ENCODE peak calls at places on chromosomes 13 and 19, in seven cellular contexts. P is GM10248; I is activated CD8-positive, alpha-beta memory T cell treated with anti-CD3 and anti-CD28 coated beads, Interleukin-2, amount 50 U/mL, for 48 hours; O is upper lobe of right lung; V is CD4-positive, alpha-beta memory T cell; R is iris pigment epithelial cell; N is cardiac muscle cell. W is an unnamed sample.
A peak's percentile ranks its signal among the peaks of the same experiment; 100 is the strongest.

GRCh38 chr13:28582225-28582891 is 76.6 kb upstream of the POMP start:
- DNase-seq in P (peak; percentile 43), I (no peak), O (no peak), V (no peak), R (peak; percentile 39), N (peak; percentile 15), W (peak; percentile 32)

GRCh38 chr19:55599468-55600335 is at the start of the genes FIZ1 and ZNF524:
- DNase-seq in P (peak; percentile 87), I (peak; percentile 96), O (peak; percentile 97), V (peak; percentile 96), R (peak; percentile 99), N (peak; percentile 100), W (peak; percentile 94)

GRCh38 chr13:37403776-37404497 is 194.6 kb downstream of the POSTN start:
- DNase-seq in P (no peak), I (no peak), O (no peak), V (no peak), R (peak; percentile 95), N (peak; percentile 81), W (no peak)

GRCh38 chr13:62747629-62748028 is 1332.0 kb upstream of the PCDH20 start:
- DNase-seq in P (no peak), I (no peak), O (no peak), V (no peak), R (no peak), N (no peak), W (no peak)

GRCh38 chr19:39539165-39539518 is 819 bp downstream of the EID2 start:
- DNase-seq in P (no peak), I (no peak), O (no peak), V (no peak), R (peak; percentile 62), N (no peak), W (no peak)

GRCh38 chr19:40941481-40942219 is 49.4 kb upstream of the CYP2B6 start:
- DNase-seq in P (no peak), I (no peak), O (no peak), V (no peak), R (no peak), N (no peak), W (no peak)

GRCh38 chr13:67351915-67352314 is 121.8 kb upstream of the PCDH9 start:
- DNase-seq in P (no peak), I (no peak), O (no peak), V (no peak), R (peak; percentile 69), N (peak; percentile 18), W (no peak)

GRCh38 chr13:46523972-46524737 is 28.8 kb upstream of the LRCH1 start:
- DNase-seq in P (no peak), I (no peak), O (no peak), V (no peak), R (no peak), N (peak; percentile 35), W (no peak)

GRCh38 chr13:35349052-35349451 is 127.4 kb downstream of the MAB21L1 start:
- DNase-seq in P (no peak), I (no peak), O (no peak), V (no peak), R (no peak), N (no peak), W (no peak)

GRCh38 chr19:862529-863304 is 3.3 kb downstream of the CFD start:
- DNase-seq in P (peak; percentile 80), I (peak; percentile 91), O (peak; percentile 88), V (peak; percentile 83), R (peak; percentile 49), N (peak; percentile 61), W (peak; percentile 91)

GRCh38 chr13:19860884-19861655 is 2.4 kb downstream of the ZMYM5 start:
- DNase-seq in P (no peak), I (no peak), O (no peak), V (no peak), R (peak; percentile 77), N (peak; percentile 65), W (no peak)

GRCh38 chr13:113489549-113490495 is 689 bp downstream of the DCUN1D2 start:
- DNase-seq in P (peak; percentile 55), I (peak; percentile 78), O (no peak), V (peak; percentile 17), R (peak; percentile 68), N (peak; percentile 62), W (peak; percentile 70)

GRCh38 chr19:30111456-30111855 is 169.4 kb downstream of the URI1 start:
- DNase-seq in P (no peak), I (no peak), O (no peak), V (no peak), R (no peak), N (no peak), W (no peak)

GRCh38 chr19:2779121-2779740 is 3.8 kb downstream of the SGTA start:
- DNase-seq in P (no peak), I (no peak), O (no peak), V (no peak), R (no peak), N (no peak), W (no peak)

GRCh38 chr13:64078480-64078936 is 2662.9 kb upstream of the PCDH20 start:
- DNase-seq in P (peak; percentile 1), I (no peak), O (no peak), V (no peak), R (no peak), N (no peak), W (no peak)

GRCh38 chr13:59236309-59236939 is 927.3 kb downstream of the DIAPH3 start:
- DNase-seq in P (no peak), I (no peak), O (no peak), V (no peak), R (no peak), N (no peak), W (no peak)

GRCh38 chr13:30400376-30400775 is 21.9 kb upstream of the UBE2L5 start:
- DNase-seq in P (no peak), I (no peak), O (no peak), V (no peak), R (no peak), N (no peak), W (no peak)

GRCh38 chr19:5799247-5800241 is 5.3 kb upstream of the NRTN start:
- DNase-seq in P (no peak), I (no peak), O (no peak), V (no peak), R (no peak), N (peak; percentile 19), W (no peak)

GRCh38 chr13:27393101-27393500 is 31.3 kb upstream of the GTF3A start:
- DNase-seq in P (no peak), I (no peak), O (no peak), V (no peak), R (no peak), N (no peak), W (no peak)

GRCh38 chr19:42178791-42179500 is 38.5 kb downstream of the DEDD2 start:
- DNase-seq in P (peak; percentile 35), I (no peak), O (no peak), V (no peak), R (no peak), N (no peak), W (no peak)

GRCh38 chr19:29671393-29672076 is 6.3 kb downstream of the PLEKHF1 start:
- DNase-seq in P (peak; percentile 76), I (peak; percentile 89), O (peak; percentile 81), V (peak; percentile 81), R (peak; percentile 70), N (peak; percentile 60), W (peak; percentile 84)

GRCh38 chr13:73835138-73835721 is 299.0 kb downstream of the KLF12 start:
- DNase-seq in P (peak; percentile 42), I (no peak), O (no peak), V (peak; percentile 48), R (peak; percentile 47), N (peak; percentile 61), W (peak; percentile 31)

GRCh38 chr19:16327911-16328823 is 3.5 kb downstream of the KLF2 start:
- DNase-seq in P (no peak), I (peak; percentile 59), O (peak; percentile 89), V (peak; percentile 65), R (peak; percentile 96), N (peak; percentile 97), W (peak; percentile 55)

GRCh38 chr19:44260695-44261446 is 1.2 kb downstream of the ZNF233 start:
- DNase-seq in P (no peak), I (no peak), O (no peak), V (no peak), R (no peak), N (peak; percentile 5), W (no peak)

GRCh38 chr13:106566682-106567420 is 1.1 kb downstream of the ARGLU1 start:
- DNase-seq in P (peak; percentile 65), I (peak; percentile 75), O (peak; percentile 81), V (no peak), R (peak; percentile 69), N (peak; percentile 71), W (peak; percentile 74)

GRCh38 chr13:80361883-80362327 is 21.0 kb upstream of the SPRY2 start:
- DNase-seq in P (peak; percentile 25), I (no peak), O (no peak), V (no peak), R (no peak), N (no peak), W (peak; percentile 50)

GRCh38 chr19:41649827-41650226 is 23.0 kb upstream of the CEACAM4 start:
- DNase-seq in P (no peak), I (no peak), O (no peak), V (no peak), R (no peak), N (no peak), W (no peak)

GRCh38 chr13:114043421-114044053 is 69.7 kb upstream of the C13orf46 start:
- DNase-seq in P (no peak), I (no peak), O (peak; percentile 79), V (no peak), R (peak; percentile 93), N (peak; percentile 96), W (no peak)

W was measured in GM13977.